ENCODE peak calls at places on chromosome 11, in nine cellular contexts. One of them, this sample, is unnamed.

GRCh38 chr11:114102993-114103896 is 43.7 kb downstream of the ZBTB16 start:
- DNase-seq in RWPE2: no peak
- DNase-seq in fibroblast of mammary gland: no peak
- DNase-seq in psoas muscle: no peak
- DNase-seq in PC-9: no peak
- DNase-seq in brain microvascular endothelial cell: no peak
- DNase-seq in body of pancreas: no peak
- DNase-seq in foreskin fibroblast: no peak
- DNase-seq in fibroblast of villous mesenchyme: no peak
- DNase-seq in this sample: no peak

GRCh38 chr11:74754507-74755255 is 6.0 kb downstream of the RNF169 start:
- DNase-seq in brain microvascular endothelial cell: peak
- DNase-seq in fibroblast of mammary gland: peak
- DNase-seq in PC-9: peak
- DNase-seq in RWPE2: no peak
- DNase-seq in foreskin fibroblast: peak
- DNase-seq in psoas muscle: no peak
- DNase-seq in fibroblast of villous mesenchyme: peak
- DNase-seq in body of pancreas: no peak
- DNase-seq in this sample: no peak

GRCh38 chr11:48129697-48130395 is 86.8 kb upstream of the OR4B1 start:
- DNase-seq in fibroblast of villous mesenchyme: no peak
- DNase-seq in PC-9: no peak
- DNase-seq in RWPE2: no peak
- DNase-seq in brain microvascular endothelial cell: no peak
- DNase-seq in fibroblast of mammary gland: no peak
- DNase-seq in body of pancreas: no peak
- DNase-seq in psoas muscle: no peak
- DNase-seq in foreskin fibroblast: no peak
- DNase-seq in this sample: no peak

GRCh38 chr11:14852571-14853177 is 39.4 kb downstream of the CYP2R1 start:
- DNase-seq in brain microvascular endothelial cell: no peak
- DNase-seq in body of pancreas: no peak
- DNase-seq in foreskin fibroblast: peak
- DNase-seq in psoas muscle: no peak
- DNase-seq in fibroblast of villous mesenchyme: peak
- DNase-seq in PC-9: no peak
- DNase-seq in fibroblast of mammary gland: no peak
- DNase-seq in RWPE2: no peak
- DNase-seq in this sample: no peak

GRCh38 chr11:29008481-29008880 is 900.3 kb downstream of the METTL15 start:
- DNase-seq in psoas muscle: no peak
- DNase-seq in fibroblast of villous mesenchyme: no peak
- DNase-seq in brain microvascular endothelial cell: no peak
- DNase-seq in PC-9: no peak
- DNase-seq in body of pancreas: no peak
- DNase-seq in foreskin fibroblast: no peak
- DNase-seq in RWPE2: no peak
- DNase-seq in fibroblast of mammary gland: no peak
- DNase-seq in this sample: no peak

GRCh38 chr11:88354909-88355308 is 17.4 kb upstream of the CTSC start:
- DNase-seq in psoas muscle: no peak
- DNase-seq in body of pancreas: no peak
- DNase-seq in fibroblast of mammary gland: no peak
- DNase-seq in foreskin fibroblast: no peak
- DNase-seq in fibroblast of villous mesenchyme: no peak
- DNase-seq in PC-9: no peak
- DNase-seq in RWPE2: no peak
- DNase-seq in brain microvascular endothelial cell: no peak
- DNase-seq in this sample: no peak

GRCh38 chr11:131737357-131737756 is 366.9 kb downstream of the NTM start:
- DNase-seq in psoas muscle: no peak
- DNase-seq in PC-9: no peak
- DNase-seq in fibroblast of mammary gland: no peak
- DNase-seq in fibroblast of villous mesenchyme: peak
- DNase-seq in foreskin fibroblast: peak
- DNase-seq in RWPE2: no peak
- DNase-seq in body of pancreas: no peak
- DNase-seq in brain microvascular endothelial cell: no peak
- DNase-seq in this sample: no peak

GRCh38 chr11:72228229-72228843 is 3.8 kb downstream of the INPPL1 start:
- DNase-seq in foreskin fibroblast: no peak
- DNase-seq in brain microvascular endothelial cell: no peak
- DNase-seq in body of pancreas: peak
- DNase-seq in fibroblast of villous mesenchyme: no peak
- DNase-seq in PC-9: no peak
- DNase-seq in fibroblast of mammary gland: peak
- DNase-seq in RWPE2: no peak
- DNase-seq in psoas muscle: no peak
- DNase-seq in this sample: no peak

GRCh38 chr11:134273317-134273712 is 2.9 kb upstream of the GLB1L3 start:
- DNase-seq in brain microvascular endothelial cell: no peak
- DNase-seq in body of pancreas: no peak
- DNase-seq in fibroblast of mammary gland: no peak
- DNase-seq in foreskin fibroblast: no peak
- DNase-seq in psoas muscle: no peak
- DNase-seq in RWPE2: no peak
- DNase-seq in fibroblast of villous mesenchyme: no peak
- DNase-seq in PC-9: no peak
- DNase-seq in this sample: no peak

GRCh38 chr11:48001438-48002021 is 21.2 kb downstream of the PTPRJ start:
- DNase-seq in PC-9: no peak
- DNase-seq in brain microvascular endothelial cell: peak
- DNase-seq in body of pancreas: no peak
- DNase-seq in fibroblast of villous mesenchyme: peak
- DNase-seq in fibroblast of mammary gland: peak
- DNase-seq in RWPE2: no peak
- DNase-seq in psoas muscle: no peak
- DNase-seq in foreskin fibroblast: peak
- DNase-seq in this sample: no peak

GRCh38 chr11:100777118-100777517 is 90.0 kb downstream of the ARHGAP42 start:
- DNase-seq in fibroblast of mammary gland: no peak
- DNase-seq in PC-9: peak
- DNase-seq in foreskin fibroblast: no peak
- DNase-seq in RWPE2: no peak
- DNase-seq in psoas muscle: no peak
- DNase-seq in brain microvascular endothelial cell: no peak
- DNase-seq in fibroblast of villous mesenchyme: no peak
- DNase-seq in body of pancreas: no peak
- DNase-seq in this sample: no peak

GRCh38 chr11:63610604-63611394 is 3.4 kb downstream of the PLAAT3 start:
- DNase-seq in body of pancreas: no peak
- DNase-seq in PC-9: peak
- DNase-seq in RWPE2: no peak
- DNase-seq in fibroblast of mammary gland: peak
- DNase-seq in fibroblast of villous mesenchyme: peak
- DNase-seq in psoas muscle: no peak
- DNase-seq in foreskin fibroblast: no peak
- DNase-seq in brain microvascular endothelial cell: peak
- DNase-seq in this sample: no peak

GRCh38 chr11:129538323-129538722 is 162.7 kb downstream of the BARX2 start:
- DNase-seq in foreskin fibroblast: no peak
- DNase-seq in RWPE2: no peak
- DNase-seq in fibroblast of villous mesenchyme: no peak
- DNase-seq in body of pancreas: no peak
- DNase-seq in psoas muscle: no peak
- DNase-seq in brain microvascular endothelial cell: no peak
- DNase-seq in fibroblast of mammary gland: no peak
- DNase-seq in PC-9: peak
- DNase-seq in this sample: no peak

GRCh38 chr11:10348650-10349280 is 43.9 kb downstream of the ADM start:
- DNase-seq in body of pancreas: no peak
- DNase-seq in brain microvascular endothelial cell: no peak
- DNase-seq in foreskin fibroblast: peak
- DNase-seq in fibroblast of mammary gland: peak
- DNase-seq in RWPE2: no peak
- DNase-seq in fibroblast of villous mesenchyme: peak
- DNase-seq in PC-9: peak
- DNase-seq in psoas muscle: no peak
- DNase-seq in this sample: no peak

GRCh38 chr11:44607987-44608386 is 42.5 kb downstream of the CD82 start:
- DNase-seq in psoas muscle: no peak
- DNase-seq in PC-9: no peak
- DNase-seq in RWPE2: no peak
- DNase-seq in foreskin fibroblast: peak
- DNase-seq in fibroblast of mammary gland: peak
- DNase-seq in fibroblast of villous mesenchyme: peak
- DNase-seq in brain microvascular endothelial cell: peak
- DNase-seq in body of pancreas: no peak
- DNase-seq in this sample: no peak

GRCh38 chr11:1175461-1176223 is 17.9 kb downstream of the MUC5AC start:
- DNase-seq in fibroblast of mammary gland: no peak
- DNase-seq in psoas muscle: no peak
- DNase-seq in PC-9: no peak
- DNase-seq in body of pancreas: no peak
- DNase-seq in brain microvascular endothelial cell: no peak
- DNase-seq in foreskin fibroblast: no peak
- DNase-seq in fibroblast of villous mesenchyme: no peak
- DNase-seq in RWPE2: no peak
- DNase-seq in this sample: no peak

GRCh38 chr11:116072776-116073175 is 568.6 kb upstream of the CADM1 start:
- DNase-seq in psoas muscle: no peak
- DNase-seq in PC-9: no peak
- DNase-seq in body of pancreas: no peak
- DNase-seq in fibroblast of villous mesenchyme: no peak
- DNase-seq in RWPE2: no peak
- DNase-seq in brain microvascular endothelial cell: no peak
- DNase-seq in fibroblast of mammary gland: no peak
- DNase-seq in foreskin fibroblast: no peak
- DNase-seq in this sample: no peak
- TF ChIP-seq CTCF in psoas muscle: no peak
- TF ChIP-seq CTCF in PC-9: no peak
- TF ChIP-seq CTCF in body of pancreas: no peak
- TF ChIP-seq CTCF in fibroblast of villous mesenchyme: no peak
- TF ChIP-seq CTCF in RWPE2: no peak
- TF ChIP-seq CTCF in brain microvascular endothelial cell: peak
- TF ChIP-seq CTCF in fibroblast of mammary gland: no peak
- TF ChIP-seq CTCF in foreskin fibroblast: no peak
- TF ChIP-seq CTCF in this sample: no peak

GRCh38 chr11:106581399-106581798 is 436.9 kb downstream of the GUCY1A2 start:
- DNase-seq in body of pancreas: peak
- DNase-seq in fibroblast of mammary gland: no peak
- DNase-seq in PC-9: no peak
- DNase-seq in fibroblast of villous mesenchyme: no peak
- DNase-seq in psoas muscle: no peak
- DNase-seq in brain microvascular endothelial cell: no peak
- DNase-seq in RWPE2: no peak
- DNase-seq in foreskin fibroblast: peak
- DNase-seq in this sample: no peak

GRCh38 chr11:106585061-106585460 is 433.2 kb downstream of the GUCY1A2 start:
- DNase-seq in PC-9: no peak
- DNase-seq in foreskin fibroblast: peak
- DNase-seq in brain microvascular endothelial cell: peak
- DNase-seq in psoas muscle: no peak
- DNase-seq in fibroblast of mammary gland: peak
- DNase-seq in RWPE2: no peak
- DNase-seq in body of pancreas: no peak
- DNase-seq in fibroblast of villous mesenchyme: peak
- DNase-seq in this sample: peak
- TF ChIP-seq CTCF in PC-9: peak
- TF ChIP-seq CTCF in foreskin fibroblast: peak
- TF ChIP-seq CTCF in brain microvascular endothelial cell: peak
- TF ChIP-seq CTCF in psoas muscle: no peak
- TF ChIP-seq CTCF in fibroblast of mammary gland: peak
- TF ChIP-seq CTCF in RWPE2: peak
- TF ChIP-seq CTCF in body of pancreas: no peak
- TF ChIP-seq CTCF in fibroblast of villous mesenchyme: peak
- TF ChIP-seq CTCF in this sample: no peak

GRCh38 chr11:119065369-119065768 is 2.2 kb upstream of the VPS11 start:
- DNase-seq in psoas muscle: no peak
- DNase-seq in RWPE2: no peak
- DNase-seq in fibroblast of villous mesenchyme: peak
- DNase-seq in body of pancreas: no peak
- DNase-seq in PC-9: no peak
- DNase-seq in brain microvascular endothelial cell: peak
- DNase-seq in fibroblast of mammary gland: peak
- DNase-seq in foreskin fibroblast: peak
- DNase-seq in this sample: peak
- TF ChIP-seq CTCF in psoas muscle: peak
- TF ChIP-seq CTCF in RWPE2: peak
- TF ChIP-seq CTCF in fibroblast of villous mesenchyme: peak
- TF ChIP-seq CTCF in body of pancreas: no peak
- TF ChIP-seq CTCF in PC-9: peak
- TF ChIP-seq CTCF in brain microvascular endothelial cell: peak
- TF ChIP-seq CTCF in fibroblast of mammary gland: peak
- TF ChIP-seq CTCF in foreskin fibroblast: peak
- TF ChIP-seq CTCF in this sample: peak

GRCh38 chr11:27471588-27472397 is 797 bp downstream of the LGR4 start:
- DNase-seq in brain microvascular endothelial cell: no peak
- DNase-seq in body of pancreas: peak
- DNase-seq in fibroblast of villous mesenchyme: no peak
- DNase-seq in PC-9: peak
- DNase-seq in foreskin fibroblast: peak
- DNase-seq in psoas muscle: peak
- DNase-seq in fibroblast of mammary gland: no peak
- DNase-seq in RWPE2: no peak
- DNase-seq in this sample: no peak

GRCh38 chr11:27471067-27471587 is 1.5 kb downstream of the LGR4 start:
- DNase-seq in fibroblast of villous mesenchyme: no peak
- DNase-seq in foreskin fibroblast: no peak
- DNase-seq in PC-9: no peak
- DNase-seq in RWPE2: no peak
- DNase-seq in body of pancreas: peak
- DNase-seq in fibroblast of mammary gland: no peak
- DNase-seq in brain microvascular endothelial cell: no peak
- DNase-seq in psoas muscle: no peak
- DNase-seq in this sample: no peak

GRCh38 chr11:27473017-27473406 is 422 bp upstream of the LGR4 start:
- DNase-seq in RWPE2: no peak
- DNase-seq in brain microvascular endothelial cell: no peak
- DNase-seq in fibroblast of mammary gland: no peak
- DNase-seq in psoas muscle: no peak
- DNase-seq in body of pancreas: no peak
- DNase-seq in PC-9: no peak
- DNase-seq in foreskin fibroblast: no peak
- DNase-seq in fibroblast of villous mesenchyme: no peak
- DNase-seq in this sample: no peak

GRCh38 chr11:27470166-27470565 is 2.4 kb downstream of the LGR4 start:
- DNase-seq in fibroblast of mammary gland: no peak
- DNase-seq in foreskin fibroblast: no peak
- DNase-seq in brain microvascular endothelial cell: no peak
- DNase-seq in RWPE2: no peak
- DNase-seq in fibroblast of villous mesenchyme: no peak
- DNase-seq in body of pancreas: no peak
- DNase-seq in psoas muscle: no peak
- DNase-seq in PC-9: no peak
- DNase-seq in this sample: no peak

DNA sequence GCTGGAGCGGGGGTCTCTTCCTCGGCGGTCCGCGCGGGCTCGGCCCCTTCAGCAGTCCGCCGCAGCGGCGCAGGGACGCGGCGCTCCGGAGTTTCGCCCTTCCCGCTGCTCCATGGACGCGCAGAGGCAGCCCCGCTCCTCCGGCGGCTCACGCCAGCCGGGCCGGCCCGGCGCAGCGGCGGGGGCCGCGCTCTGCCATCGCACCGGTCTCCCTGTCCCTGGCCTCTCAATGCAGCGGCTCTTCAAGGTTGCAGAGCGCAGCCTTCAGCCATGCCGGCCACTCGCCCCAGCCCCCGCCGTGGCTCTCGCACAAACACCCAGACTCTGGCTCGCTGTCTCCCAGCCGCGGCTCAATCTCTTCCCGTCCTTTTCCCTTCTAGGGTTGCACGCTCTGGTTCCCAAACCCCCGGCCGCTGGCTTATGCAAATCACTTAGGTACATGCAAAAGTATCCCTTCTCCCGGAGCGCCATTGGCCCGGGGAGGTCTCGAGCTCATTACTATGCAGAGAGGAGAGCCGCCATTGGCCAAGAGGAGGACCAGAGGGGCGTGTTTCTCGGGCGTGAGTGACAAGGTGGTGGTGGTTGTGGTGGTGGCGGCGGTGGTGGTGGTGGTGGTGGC is at the start of gene LGR4:
- DNase-seq in body of pancreas: peak
- DNase-seq in foreskin fibroblast: peak
- DNase-seq in RWPE2: peak
- DNase-seq in fibroblast of villous mesenchyme: peak
- DNase-seq in brain microvascular endothelial cell: peak
- DNase-seq in PC-9: peak
- DNase-seq in psoas muscle: peak
- DNase-seq in fibroblast of mammary gland: peak
- DNase-seq in this sample: peak
- TF ChIP-seq CTCF in body of pancreas: no peak
- TF ChIP-seq CTCF in foreskin fibroblast: no peak
- TF ChIP-seq CTCF in RWPE2: peak
- TF ChIP-seq CTCF in fibroblast of villous mesenchyme: no peak
- TF ChIP-seq CTCF in brain microvascular endothelial cell: no peak
- TF ChIP-seq CTCF in PC-9: no peak
- TF ChIP-seq CTCF in psoas muscle: no peak
- TF ChIP-seq CTCF in fibroblast of mammary gland: no peak
- TF ChIP-seq CTCF in this sample: no peak